ENCODE peak calls at places on chromosomes 12 and 14, in four cellular contexts. One of them, this sample, is unnamed. For H3K36me3 and H3K27me3, the result is how much of the 10 kb centered on the place peaks cover.

GRCh38 chr12:100963381-100963780 is 168.8 kb downstream of the ANO4 start:
- DNase-seq in CD8-positive, alpha-beta T cell: no peak
- DNase-seq in heart left ventricle: no peak
- DNase-seq in SK-N-SH: no peak
- DNase-seq in this sample: no peak

GRCh38 chr14:69458350-69458749 is 26.2 kb upstream of the PLEKHD1 start:
- DNase-seq in CD8-positive, alpha-beta T cell: no peak
- DNase-seq in heart left ventricle: no peak
- DNase-seq in SK-N-SH: no peak
- DNase-seq in this sample: no peak

GRCh38 chr12:131583085-131583712 is 127.7 kb upstream of the SFSWAP start:
- DNase-seq in CD8-positive, alpha-beta T cell: no peak
- DNase-seq in heart left ventricle: no peak
- DNase-seq in SK-N-SH: peak
- DNase-seq in this sample: no peak

GRCh38 chr12:124680863-124681778 is 113.7 kb upstream of the NCOR2 start:
- DNase-seq in CD8-positive, alpha-beta T cell: no peak
- DNase-seq in heart left ventricle: peak
- DNase-seq in SK-N-SH: peak
- DNase-seq in this sample: peak

GRCh38 chr12:79932393-79932792 is 2.5 kb downstream of the PPP1R12A start:
- DNase-seq in CD8-positive, alpha-beta T cell: no peak
- DNase-seq in heart left ventricle: no peak
- DNase-seq in SK-N-SH: no peak
- DNase-seq in this sample: no peak

GRCh38 chr14:84961637-84962036 is 568.3 kb upstream of the FLRT2 start:
- DNase-seq in CD8-positive, alpha-beta T cell: no peak
- DNase-seq in heart left ventricle: peak
- DNase-seq in SK-N-SH: no peak
- DNase-seq in this sample: no peak

GRCh38 chr14:34350903-34351302 is 111.1 kb downstream of the SPTSSA start:
- DNase-seq in CD8-positive, alpha-beta T cell: no peak
- DNase-seq in heart left ventricle: no peak
- DNase-seq in SK-N-SH: no peak
- DNase-seq in this sample: no peak

GRCh38 chr14:69043598-69044267 is 64.6 kb upstream of the ACTN1 start:
- DNase-seq in CD8-positive, alpha-beta T cell: no peak
- DNase-seq in heart left ventricle: peak
- DNase-seq in SK-N-SH: no peak
- DNase-seq in this sample: no peak

GRCh38 chr14:75542585-75543091 is 20.4 kb downstream of the BATF start:
- DNase-seq in CD8-positive, alpha-beta T cell: peak
- DNase-seq in heart left ventricle: peak
- DNase-seq in SK-N-SH: no peak
- DNase-seq in this sample: peak

GRCh38 chr14:22848391-22849164 is 12.2 kb downstream of the MMP14 start:
- DNase-seq in CD8-positive, alpha-beta T cell: no peak
- DNase-seq in heart left ventricle: peak
- DNase-seq in SK-N-SH: peak
- DNase-seq in this sample: peak

GRCh38 chr14:83196235-83196634 is 1662.6 kb upstream of the SEL1L start:
- DNase-seq in CD8-positive, alpha-beta T cell: no peak
- DNase-seq in heart left ventricle: no peak
- DNase-seq in SK-N-SH: no peak
- DNase-seq in this sample: no peak

GRCh38 chr14:51666831-51667230 is 15.1 kb downstream of the FRMD6 start:
- DNase-seq in CD8-positive, alpha-beta T cell: no peak
- DNase-seq in heart left ventricle: no peak
- DNase-seq in SK-N-SH: no peak
- DNase-seq in this sample: no peak

GRCh38 chr12:56146492-56147460 is 5.6 kb upstream of the MYL6B start:
- DNase-seq in CD8-positive, alpha-beta T cell: no peak
- DNase-seq in heart left ventricle: peak
- DNase-seq in SK-N-SH: no peak
- DNase-seq in this sample: no peak

GRCh38 chr12:81209001-81209400 is 131.1 kb downstream of the ACSS3 start:
- DNase-seq in CD8-positive, alpha-beta T cell: no peak
- DNase-seq in heart left ventricle: no peak
- DNase-seq in SK-N-SH: no peak
- DNase-seq in this sample: no peak

GRCh38 chr12:108115746-108116125 is 13.4 kb upstream of the WSCD2 start:
- DNase-seq in CD8-positive, alpha-beta T cell: no peak
- DNase-seq in heart left ventricle: no peak
- DNase-seq in SK-N-SH: no peak
- DNase-seq in this sample: no peak

GRCh38 chr12:16766736-16767135 is 160.8 kb upstream of the LMO3 start:
- DNase-seq in CD8-positive, alpha-beta T cell: no peak
- DNase-seq in heart left ventricle: no peak
- DNase-seq in SK-N-SH: no peak
- DNase-seq in this sample: no peak

GRCh38 chr12:17215754-17216153 is 609.8 kb upstream of the LMO3 start:
- DNase-seq in CD8-positive, alpha-beta T cell: no peak
- DNase-seq in heart left ventricle: no peak
- DNase-seq in SK-N-SH: no peak
- DNase-seq in this sample: peak

GRCh38 chr14:94888108-94888507 is 118.2 kb upstream of the GSC start:
- DNase-seq in CD8-positive, alpha-beta T cell: no peak
- DNase-seq in heart left ventricle: no peak
- DNase-seq in SK-N-SH: no peak
- DNase-seq in this sample: no peak

GRCh38 chr12:47844264-47845020 is 24.7 kb upstream of the HDAC7 start:
- DNase-seq in CD8-positive, alpha-beta T cell: no peak
- DNase-seq in heart left ventricle: no peak
- DNase-seq in SK-N-SH: no peak
- DNase-seq in this sample: no peak

GRCh38 chr12:94207467-94208432 is 59.4 kb downstream of the PLXNC1 start:
- DNase-seq in CD8-positive, alpha-beta T cell: no peak
- DNase-seq in heart left ventricle: no peak
- DNase-seq in SK-N-SH: no peak
- DNase-seq in this sample: no peak

GRCh38 chr14:68624541-68625220 is 168.2 kb downstream of the ZFP36L1 start:
- DNase-seq in CD8-positive, alpha-beta T cell: no peak
- DNase-seq in heart left ventricle: no peak
- DNase-seq in SK-N-SH: no peak
- DNase-seq in this sample: no peak

GRCh38 chr14:25049559-25050493 is at the start of gene STXBP6:
- DNase-seq in CD8-positive, alpha-beta T cell: no peak
- DNase-seq in heart left ventricle: peak
- DNase-seq in SK-N-SH: peak
- DNase-seq in this sample: peak

GRCh38 chr12:105742567-105742874 is 396.2 kb downstream of the NUAK1 start:
- DNase-seq in CD8-positive, alpha-beta T cell: no peak
- DNase-seq in heart left ventricle: no peak
- DNase-seq in SK-N-SH: no peak
- DNase-seq in this sample: no peak

GRCh38 chr14:60944206-60944605 is 36.7 kb downstream of the TRMT5 start:
- DNase-seq in CD8-positive, alpha-beta T cell: no peak
- DNase-seq in heart left ventricle: no peak
- DNase-seq in SK-N-SH: no peak
- DNase-seq in this sample: no peak

GRCh38 chr14:101665478-101666078 is 95.9 kb upstream of the PPP2R5C start:
- DNase-seq in CD8-positive, alpha-beta T cell: no peak
- DNase-seq in heart left ventricle: no peak
- DNase-seq in SK-N-SH: peak
- DNase-seq in this sample: peak

GRCh38 chr14:47040490-47040889 is 388.9 kb upstream of the RPL10L start:
- DNase-seq in CD8-positive, alpha-beta T cell: no peak
- DNase-seq in heart left ventricle: no peak
- DNase-seq in SK-N-SH: no peak
- DNase-seq in this sample: peak

GRCh38 chr12:5173511-5174011 is 129.9 kb downstream of the KCNA5 start:
- DNase-seq in CD8-positive, alpha-beta T cell: no peak
- DNase-seq in heart left ventricle: peak
- DNase-seq in SK-N-SH: no peak
- DNase-seq in this sample: no peak

GRCh38 chr14:63564318-63564717 is 21.1 kb upstream of the PPP2R5E start:
- DNase-seq in CD8-positive, alpha-beta T cell: no peak
- DNase-seq in heart left ventricle: peak
- DNase-seq in SK-N-SH: no peak
- DNase-seq in this sample: no peak

GRCh38 chr12:4908694-4909396 is 860 bp upstream of the KCNA1 start:
- DNase-seq in CD8-positive, alpha-beta T cell: no peak
- DNase-seq in heart left ventricle: no peak
- DNase-seq in SK-N-SH: peak
- DNase-seq in this sample: peak

GRCh38 chr12:33439587-33440011 is at the start of gene SYT10:
- DNase-seq in CD8-positive, alpha-beta T cell: no peak
- DNase-seq in heart left ventricle: no peak
- DNase-seq in SK-N-SH: peak
- DNase-seq in this sample: peak

GRCh38 chr12:121804417-121805111 is 755 bp downstream of the SETD1B start:
- DNase-seq in CD8-positive, alpha-beta T cell: no peak
- DNase-seq in heart left ventricle: no peak
- DNase-seq in SK-N-SH: peak
- DNase-seq in this sample: peak

GRCh38 chr14:73289729-73290128 is 52.4 kb downstream of the PAPLN start:
- DNase-seq in CD8-positive, alpha-beta T cell: no peak
- DNase-seq in heart left ventricle: no peak
- DNase-seq in SK-N-SH: no peak
- DNase-seq in this sample: no peak

GRCh38 chr12:104177663-104178501 is 37.7 kb upstream of the TXNRD1 start:
- DNase-seq in CD8-positive, alpha-beta T cell: no peak
- DNase-seq in heart left ventricle: peak
- DNase-seq in SK-N-SH: peak
- DNase-seq in this sample: no peak

GRCh38 chr14:61503167-61503801 is 181.9 kb downstream of the PRKCH start:
- DNase-seq in CD8-positive, alpha-beta T cell: peak
- DNase-seq in heart left ventricle: no peak
- DNase-seq in SK-N-SH: no peak
- DNase-seq in this sample: no peak

GRCh38 chr12:15754233-15754632 is 35.0 kb downstream of the EPS8 start:
- DNase-seq in CD8-positive, alpha-beta T cell: no peak
- DNase-seq in heart left ventricle: no peak
- DNase-seq in SK-N-SH: no peak
- DNase-seq in this sample: no peak

GRCh38 chr12:1808798-1809480 is 11.4 kb upstream of the LRTM2 start:
- DNase-seq in CD8-positive, alpha-beta T cell: no peak
- DNase-seq in heart left ventricle: peak
- DNase-seq in SK-N-SH: no peak
- DNase-seq in this sample: no peak

GRCh38 chr12:103632554-103633216 is 45.6 kb downstream of the STAB2 start:
- DNase-seq in CD8-positive, alpha-beta T cell: no peak
- DNase-seq in heart left ventricle: no peak
- DNase-seq in SK-N-SH: peak
- DNase-seq in this sample: peak

GRCh38 chr14:52974406-52974805 is 23.6 kb upstream of the FERMT2 start:
- DNase-seq in CD8-positive, alpha-beta T cell: no peak
- DNase-seq in heart left ventricle: no peak
- DNase-seq in SK-N-SH: no peak
- DNase-seq in this sample: no peak

GRCh38 chr14:76844223-76844622 is 18.0 kb downstream of the LRRC74A start:
- DNase-seq in CD8-positive, alpha-beta T cell: peak
- DNase-seq in heart left ventricle: peak
- DNase-seq in SK-N-SH: no peak
- DNase-seq in this sample: peak

GRCh38 chr14:103118663-103119404 is 4.4 kb upstream of the TNFAIP2 start:
- DNase-seq in CD8-positive, alpha-beta T cell: no peak
- DNase-seq in heart left ventricle: peak
- DNase-seq in SK-N-SH: no peak
- DNase-seq in this sample: no peak

GRCh38 chr12:13905795-13906194 is 75.6 kb downstream of the GRIN2B start:
- DNase-seq in CD8-positive, alpha-beta T cell: no peak
- DNase-seq in heart left ventricle: no peak
- DNase-seq in SK-N-SH: no peak
- DNase-seq in this sample: no peak
- H3K4me3 ChIP-seq in CD8-positive, alpha-beta T cell: no peak
- H3K4me3 ChIP-seq in heart left ventricle: no peak
- H3K4me3 ChIP-seq in SK-N-SH: no peak
- H3K4me3 ChIP-seq in this sample: no peak

GRCh38 chr14:90567191-90567590 is 170.4 kb downstream of the CALM1 start:
- DNase-seq in CD8-positive, alpha-beta T cell: no peak
- DNase-seq in heart left ventricle: no peak
- DNase-seq in SK-N-SH: no peak
- DNase-seq in this sample: no peak
- H3K36me3 ChIP-seq in CD8-positive, alpha-beta T cell: under half
- H3K36me3 ChIP-seq in heart left ventricle: under half
- H3K36me3 ChIP-seq in SK-N-SH: under half
- H3K36me3 ChIP-seq in this sample: under half

DNA sequence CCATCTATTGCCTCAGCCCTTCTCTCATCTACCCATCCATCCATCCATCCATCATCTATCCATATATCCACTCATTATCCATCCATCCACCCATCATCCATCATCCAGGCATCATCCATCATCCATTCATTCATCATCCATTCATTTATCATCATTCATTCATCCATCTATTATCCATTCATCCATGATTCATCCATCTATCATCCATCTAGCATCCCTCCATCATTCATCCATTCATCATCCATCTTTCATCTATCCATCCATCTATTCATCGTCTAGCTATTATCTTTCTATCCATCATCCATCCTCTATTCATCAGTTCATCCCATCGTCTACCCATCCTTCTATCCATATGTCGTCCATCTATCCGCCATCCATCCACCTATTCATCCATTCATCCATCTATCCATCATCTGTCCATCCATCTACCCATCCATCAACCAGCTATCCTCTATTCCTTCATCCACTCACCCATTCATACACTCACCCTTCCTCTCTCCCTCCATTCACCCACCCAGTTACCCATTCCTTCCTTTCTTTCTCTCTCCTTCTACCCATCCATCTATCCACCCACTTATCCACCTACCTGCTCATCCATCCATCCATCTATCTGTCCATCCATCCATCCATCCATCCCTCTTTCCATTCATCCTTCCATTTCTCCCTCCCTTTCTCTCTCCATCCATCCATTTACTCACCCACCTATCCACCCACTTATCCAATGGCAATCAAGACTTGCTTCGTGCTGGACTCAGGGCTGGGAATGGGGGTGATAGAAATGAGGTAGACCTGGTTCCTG is 59.3 kb downstream of the KIF26A start:
- DNase-seq in CD8-positive, alpha-beta T cell: no peak
- DNase-seq in heart left ventricle: no peak
- DNase-seq in SK-N-SH: no peak
- DNase-seq in this sample: no peak
- H3K27me3 ChIP-seq in CD8-positive, alpha-beta T cell: under half
- H3K27me3 ChIP-seq in heart left ventricle: under half
- H3K27me3 ChIP-seq in SK-N-SH: under half
- H3K27me3 ChIP-seq in this sample: under half

DNA sequence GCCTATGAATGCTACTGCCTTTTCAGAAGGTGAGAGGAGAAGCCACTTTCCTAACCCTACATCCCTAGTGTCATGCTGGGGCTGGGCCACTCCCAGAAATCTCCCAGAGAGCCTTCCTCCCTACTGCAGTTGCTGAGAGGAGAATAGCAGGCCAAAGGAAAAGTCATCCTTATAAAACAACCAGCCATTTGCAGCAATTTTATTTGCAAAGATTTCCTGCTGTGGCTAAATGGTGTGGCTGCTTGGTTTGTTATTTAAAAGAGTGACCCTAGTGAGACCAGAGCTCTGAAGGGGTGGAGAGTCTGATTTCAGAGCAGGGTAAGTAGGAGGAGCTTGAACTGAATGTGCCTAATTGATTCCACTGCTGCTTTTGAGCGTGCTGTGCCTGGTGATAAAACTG is 232.0 kb downstream of the GRIN2B start:
- DNase-seq in CD8-positive, alpha-beta T cell: no peak
- DNase-seq in heart left ventricle: no peak
- DNase-seq in SK-N-SH: no peak
- DNase-seq in this sample: peak
- H3K4me3 ChIP-seq in CD8-positive, alpha-beta T cell: no peak
- H3K4me3 ChIP-seq in heart left ventricle: no peak
- H3K4me3 ChIP-seq in SK-N-SH: no peak
- H3K4me3 ChIP-seq in this sample: no peak

GRCh38 chr12:110453569-110454296 is 3.6 kb upstream of the ARPC3 start:
- DNase-seq in CD8-positive, alpha-beta T cell: no peak
- DNase-seq in heart left ventricle: no peak
- DNase-seq in SK-N-SH: no peak
- DNase-seq in this sample: no peak
- H3K36me3 ChIP-seq in CD8-positive, alpha-beta T cell: under half
- H3K36me3 ChIP-seq in heart left ventricle: half or more
- H3K36me3 ChIP-seq in SK-N-SH: under half
- H3K36me3 ChIP-seq in this sample: under half

This sample was measured in H7.